ENCODE peak calls at places on chromosomes 13 and 19, in ten cellular contexts. P is ovary; L is pancreas; A is cardiac muscle cell; D is astrocyte; C is lung; R is mammary epithelial cell; K is left lung; B is CD4-positive, CD25-positive, alpha-beta regulatory T cell; F is breast epithelium. V is an unnamed sample. For H3K27me3, the result is how much of the 10 kb centered on the place peaks cover.

GRCh38 chr19:6424190-6424938 is at the start of gene KHSRP:
- DNase-seq in P (peak), B (peak), K (peak), C (no peak), A (peak), F (no peak), D (no peak), L (peak), R (no peak), V (peak)

GRCh38 chr19:10395436-10395835 is 7.9 kb downstream of the CDC37 start:
- DNase-seq in D (no peak), C (no peak), L (no peak), A (no peak), R (no peak), F (no peak), B (no peak), K (no peak), P (no peak), V (no peak)

GRCh38 chr19:42229263-42229854 is 9.2 kb downstream of the ZNF526 start:
- DNase-seq in K (peak), P (no peak), B (no peak), C (no peak), A (no peak), D (no peak), R (no peak), L (no peak), F (no peak), V (no peak)

GRCh38 chr19:40283414-40284250 is 1.5 kb downstream of the AKT2 start:
- DNase-seq in K (peak), P (no peak), D (no peak), L (peak), C (no peak), B (no peak), A (no peak), F (no peak), R (no peak), V (no peak)

GRCh38 chr19:10120538-10121198 is 969 bp upstream of the EIF3G start:
- DNase-seq in B (no peak), K (no peak), D (peak), P (peak), C (no peak), L (no peak), F (no peak), R (peak), A (no peak), V (no peak)

GRCh38 chr13:78437781-78438180 is 165.6 kb downstream of the POU4F1 start:
- DNase-seq in K (no peak), A (no peak), P (no peak), D (no peak), L (no peak), F (no peak), R (no peak), C (no peak), B (no peak), V (no peak)

GRCh38 chr19:36916991-36917390 is 859 bp downstream of the ZNF568 start:
- DNase-seq in C (no peak), A (peak), K (no peak), F (no peak), L (no peak), D (peak), B (no peak), P (no peak), R (peak), V (no peak)

GRCh38 chr13:113864303-113864890 is 521 bp upstream of the GAS6 start:
- DNase-seq in C (no peak), A (no peak), B (no peak), K (no peak), F (peak), R (peak), L (no peak), D (no peak), P (no peak), V (peak)

GRCh38 chr19:54201980-54202379 is 1.3 kb downstream of the RPS9 start:
- DNase-seq in C (no peak), K (no peak), A (no peak), D (no peak), F (no peak), B (no peak), L (no peak), P (no peak), R (no peak), V (no peak)

GRCh38 chr19:49387936-49388372 is at the start of gene KASH5:
- DNase-seq in L (peak), C (peak), K (peak), F (peak), B (peak), R (no peak), A (no peak), D (no peak), P (peak), V (peak)

GRCh38 chr13:97325738-97326137 is 103.6 kb downstream of the MBNL2 start:
- DNase-seq in D (no peak), P (no peak), R (peak), A (no peak), L (peak), C (no peak), F (no peak), K (no peak), B (no peak), V (no peak)
- H3K4me3 ChIP-seq in D (no peak), P (no peak), R (no peak), A (no peak), L (no peak), C (no peak), F (no peak), K (no peak), B (no peak), V (no peak)

DNA sequence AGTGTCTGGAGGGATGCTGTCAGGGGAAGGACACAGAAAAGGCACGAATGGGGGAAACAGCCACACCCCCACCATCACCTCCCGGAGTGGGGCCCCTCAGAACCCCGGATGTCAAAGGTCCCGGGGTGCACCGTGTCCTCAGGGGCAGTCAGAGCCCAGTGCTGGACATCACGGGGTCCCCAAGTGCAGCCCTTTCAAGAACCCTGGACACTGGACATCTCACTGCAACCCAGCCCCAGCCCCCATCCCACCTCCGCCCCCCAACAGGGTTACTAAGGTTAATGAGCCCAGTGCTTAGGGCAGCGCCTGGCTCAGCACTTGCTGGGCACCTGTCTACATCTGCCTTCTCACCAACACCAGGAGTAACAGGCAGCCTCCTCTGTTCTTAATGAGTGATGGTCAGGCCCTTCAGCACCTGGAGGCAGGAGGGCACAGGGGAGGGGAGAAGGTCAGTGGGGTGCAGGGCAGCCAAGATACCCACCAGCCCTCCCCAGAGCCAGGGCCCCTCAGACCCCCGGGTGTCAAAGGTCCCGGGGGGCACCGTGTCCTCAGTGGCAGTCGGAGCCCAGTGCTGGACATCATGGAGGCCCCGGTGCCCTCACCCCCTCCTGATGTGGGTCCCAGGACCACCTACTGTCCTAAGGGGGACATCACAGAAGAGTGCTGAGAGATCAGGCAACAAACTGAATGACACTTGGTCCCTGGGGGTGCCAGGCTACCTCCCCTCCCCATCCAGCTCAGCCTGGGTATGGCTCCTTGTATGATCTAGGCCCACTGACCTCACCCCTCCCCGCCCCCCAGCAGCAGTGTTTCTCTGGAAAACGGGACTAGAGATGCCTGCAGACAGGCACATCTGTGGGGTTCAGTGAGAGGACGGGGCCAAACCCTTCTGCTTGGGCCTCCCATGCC is 9.0 kb downstream of the ACP4 start:
- DNase-seq in R (no peak), F (no peak), D (no peak), B (no peak), P (no peak), L (no peak), K (no peak), A (no peak), C (no peak), V (no peak)
- H3K27ac ChIP-seq in R (no peak), F (no peak), D (no peak), B (no peak), P (no peak), L (no peak), K (no peak), A (no peak), C (no peak), V (no peak)

GRCh38 chr19:46639356-46640061 is 3.5 kb upstream of the GNG8 start:
- DNase-seq in K (peak), R (no peak), L (no peak), F (no peak), C (no peak), D (peak), A (peak), P (peak), B (no peak), V (no peak)
- H3K27me3 ChIP-seq in K (under half), R (under half), L (under half), F (under half), C (under half), D (under half), A (under half), P (under half), B (under half), V (under half)

DNA sequence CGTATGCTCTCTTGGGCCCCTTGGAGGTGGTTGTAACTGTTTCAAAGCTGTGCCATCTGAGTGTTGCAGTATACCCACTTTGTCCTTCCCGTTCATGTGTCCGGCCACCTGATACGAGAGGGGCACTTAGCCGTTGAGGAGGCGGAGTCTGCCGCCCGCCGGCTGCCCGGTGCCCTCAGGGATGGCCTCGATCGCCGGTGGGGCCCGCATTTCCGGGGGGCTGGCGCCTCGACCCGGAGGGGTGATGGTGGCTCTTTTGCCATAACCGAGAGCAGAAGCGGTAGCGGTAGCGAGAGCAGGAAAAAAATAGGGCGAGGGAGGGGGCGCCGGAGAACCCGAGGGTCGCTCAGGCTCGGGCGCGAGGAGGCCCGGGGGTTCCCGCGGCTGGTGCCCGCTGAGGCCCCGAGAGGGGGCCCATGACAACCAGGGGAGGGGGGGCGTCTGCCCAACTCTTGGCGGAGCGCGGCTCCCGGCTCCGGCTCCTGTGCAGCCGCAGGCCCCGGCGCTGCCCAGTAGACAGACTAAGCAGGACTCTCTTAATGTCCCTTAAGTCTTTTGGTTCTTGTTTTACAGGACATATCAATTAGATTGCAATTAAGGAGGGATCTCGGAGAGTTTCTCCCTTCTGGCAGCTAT is 342.7 kb upstream of the SGCG start:
- DNase-seq in F (no peak), R (no peak), C (no peak), A (no peak), L (no peak), B (no peak), P (no peak), D (no peak), K (no peak), V (no peak)
- H3K4me3 ChIP-seq in F (peak), R (no peak), C (no peak), A (no peak), L (peak), B (no peak), P (peak), D (peak), K (no peak), V (peak)

GRCh38 chr19:4473011-4473410 is 914 bp downstream of the HDGFL2 start:
- DNase-seq in B (no peak), P (no peak), F (no peak), K (no peak), R (no peak), A (no peak), D (no peak), L (peak), C (no peak), V (no peak)

GRCh38 chr19:4477034-4477801 is 5.1 kb downstream of the HDGFL2 start:
- DNase-seq in B (no peak), K (no peak), A (no peak), P (no peak), L (no peak), F (no peak), D (no peak), R (no peak), C (no peak), V (no peak)

GRCh38 chr19:4473708-4474503 is 1.8 kb downstream of the HDGFL2 start:
- DNase-seq in A (no peak), B (no peak), D (no peak), P (no peak), R (no peak), C (no peak), K (no peak), F (no peak), L (no peak), V (no peak)

GRCh38 chr19:4472174-4472974 is at the start of gene HDGFL2:
- DNase-seq in A (no peak), L (peak), F (no peak), P (no peak), D (no peak), C (no peak), R (no peak), K (peak), B (no peak), V (peak)

GRCh38 chr19:4474504-4475136 is 2.5 kb downstream of the HDGFL2 start:
- DNase-seq in B (no peak), F (no peak), P (no peak), D (peak), L (no peak), R (peak), K (no peak), A (peak), C (no peak), V (no peak)
- H3K27ac ChIP-seq in B (no peak), F (no peak), P (no peak), D (peak), L (no peak), R (no peak), K (no peak), A (peak), C (no peak), V (no peak)

GRCh38 chr13:90552702-90553101 is 794.8 kb upstream of the MIR17HG start:
- DNase-seq in D (no peak), P (no peak), B (no peak), K (no peak), L (no peak), A (no peak), R (peak), F (no peak), C (no peak), V (no peak)
- H3K27me3 ChIP-seq in D (under half), P (under half), B (under half), K (under half), L (under half), A (under half), R (under half), F (under half), C (under half), V (under half)

DNA sequence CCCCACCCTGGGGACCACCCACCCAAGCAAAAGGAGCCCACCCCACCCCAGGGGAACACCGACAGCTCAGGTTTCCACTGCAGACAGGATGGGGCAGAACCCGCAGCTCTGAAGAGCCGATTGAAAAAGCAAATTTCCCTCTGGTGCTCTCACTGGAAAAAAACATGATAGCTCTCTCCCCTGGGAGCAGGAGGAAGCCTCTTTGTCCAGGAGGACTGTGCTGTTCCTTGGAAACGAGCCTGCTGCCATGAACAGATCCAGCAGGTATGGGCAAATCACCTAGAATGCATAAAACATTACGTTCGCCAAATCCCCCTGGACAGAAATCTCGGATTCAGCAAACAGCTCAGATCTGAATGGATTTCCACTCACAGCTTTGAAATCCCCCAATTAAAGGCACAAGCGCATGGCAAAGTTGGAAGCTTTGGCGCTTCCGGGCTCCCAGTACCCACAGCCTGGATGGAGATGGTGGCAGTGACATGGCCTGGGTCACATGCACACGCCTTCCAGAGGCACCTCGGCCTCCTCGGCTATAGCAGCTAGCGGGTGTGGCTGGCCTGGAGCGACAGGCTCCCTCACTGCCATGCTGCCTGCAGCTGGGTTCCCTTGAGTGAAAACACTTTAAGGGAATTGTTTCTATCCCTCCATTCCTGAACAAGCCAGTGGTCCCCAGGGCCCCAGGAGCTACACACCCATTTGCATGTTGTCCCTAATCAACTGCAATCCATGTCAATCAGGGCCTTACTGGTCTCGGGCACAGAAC is 59.1 kb downstream of the CEBPG start:
- DNase-seq in B (no peak), L (no peak), K (peak), D (no peak), P (no peak), R (no peak), C (no peak), A (no peak), F (no peak), V (peak)
- H3K4me3 ChIP-seq in B (no peak), L (no peak), K (no peak), D (no peak), P (no peak), R (no peak), C (no peak), A (no peak), F (no peak), V (no peak)

DNA sequence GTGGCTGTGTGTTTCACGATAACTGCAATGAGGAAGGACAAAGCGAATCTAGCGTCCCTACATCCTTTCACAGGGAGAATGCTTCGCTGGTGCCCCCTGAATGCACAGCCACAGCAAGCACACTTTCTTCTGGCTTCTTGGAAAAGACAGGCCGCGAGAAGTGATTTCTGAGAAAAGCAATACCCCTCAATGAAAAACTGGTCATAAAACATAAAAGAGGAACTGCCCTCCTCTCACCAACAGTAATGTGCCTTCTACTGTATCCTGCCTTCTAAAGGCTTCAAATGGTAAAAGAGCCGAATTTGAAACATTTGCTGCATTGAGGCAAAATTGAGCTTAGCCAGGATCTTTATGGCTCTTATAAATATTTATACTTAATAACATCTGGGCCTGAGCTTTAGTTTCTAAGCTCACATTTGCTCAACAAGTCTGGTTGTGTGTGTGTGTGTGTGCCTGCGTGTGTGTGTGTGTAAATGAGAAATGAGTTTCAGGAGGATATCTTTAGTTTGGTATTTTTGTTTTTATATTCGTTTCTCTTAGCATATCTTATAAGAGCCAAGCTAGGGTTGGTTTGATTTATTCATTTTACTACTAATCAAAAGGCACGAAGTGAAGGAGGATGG is 246.1 kb upstream of the MAB21L1 start:
- DNase-seq in C (no peak), L (no peak), B (no peak), D (no peak), A (no peak), F (no peak), K (no peak), P (peak), R (no peak), V (no peak)
- H3K27ac ChIP-seq in C (no peak), L (no peak), B (no peak), D (no peak), A (no peak), F (peak), K (no peak), P (no peak), R (no peak), V (no peak)

DNA sequence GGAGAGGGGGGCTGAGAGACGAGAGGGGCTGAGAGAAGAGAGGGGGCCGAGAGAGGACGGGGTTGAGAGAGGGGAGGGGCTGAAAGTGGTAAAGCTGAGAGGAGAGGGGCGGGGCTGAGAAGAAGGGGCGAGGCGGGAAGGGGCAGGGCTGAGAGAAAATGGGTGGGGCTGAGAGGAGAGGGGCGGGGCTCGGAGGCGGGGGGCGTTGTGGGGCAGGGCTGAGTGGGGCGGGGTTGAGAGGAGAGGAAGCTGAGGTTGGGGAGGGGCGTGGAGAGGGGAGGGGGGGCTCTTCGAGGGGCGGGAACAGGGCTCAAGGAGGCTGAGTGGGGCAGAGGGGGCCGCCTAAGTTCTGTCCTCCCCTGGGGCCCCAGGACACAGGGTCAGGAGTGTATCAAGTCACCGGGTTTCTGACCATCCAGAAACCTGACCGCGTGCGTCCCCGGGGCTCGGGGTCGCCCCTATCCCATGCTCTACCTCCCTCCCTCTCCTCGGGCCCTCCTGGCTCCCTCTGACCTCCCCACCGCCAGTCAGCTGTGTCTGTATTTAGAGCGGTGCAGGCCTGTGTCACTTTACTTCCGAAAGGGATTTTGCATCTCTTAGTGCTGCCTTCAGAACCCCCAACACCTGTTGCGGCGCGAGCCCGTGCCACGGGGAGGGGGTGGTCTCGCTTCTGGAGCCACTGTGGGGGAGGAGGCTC is 38.6 kb upstream of the SEMA6B start:
- DNase-seq in B (peak), A (peak), C (no peak), D (no peak), R (no peak), P (no peak), L (no peak), K (no peak), F (no peak), V (no peak)
- H3K27me3 ChIP-seq in B (under half), A (under half), C (under half), D (under half), R (under half), P (under half), L (under half), K (under half), F (under half), V (under half)